ENCODE peak calls at places on chromosomes 6 and 20, in ten cellular contexts. B is effector memory CD8-positive, alpha-beta T cell; Z is activated naive CD4-positive, alpha-beta T cell treated with anti-CD3 and anti-CD28 coated beads, Interleukin-2, amount 10 ng/mL, durations not matched to agents 7 days and 5 days; M is left cardiac atrium; J is Daoy; S is T-helper 9 cell; W is activated T-helper 2 cell treated with anti-CD3 and anti-CD28 coated beads, Interferon-gamma antibody, Interleukin-2, Interleukin-4, amounts not matched to agents 10 μg/mL and 5 μg/mL and 100 μg/mL, durations not matched to agents 14 hours and 24 hours and 36 hours; E is Caco-2; O is activated T-helper 1 cell treated with anti-CD3 and anti-CD28 coated beads, Interleukin-12 subunit alpha, Interleukin-12 subunit beta, Interleukin-2, Interleukin-4 antibody, amounts not matched to agents 30 ng/mL and 10 ng/mL and 1 ng/mL, durations not matched to agents 14 hours and 24 hours and 36 hours; C is activated CD4-positive, CD25-positive, alpha-beta regulatory T cell treated with anti-CD3 and anti-CD28 coated beads, Interleukin-2, amount 50 U/mL, for 16 hours. D is an unnamed sample.

GRCh38 chr20:5264807-5265206 is 51.9 kb downstream of the PROKR2 start:
- DNase-seq in B (no peak), Z (no peak), M (no peak), J (no peak), S (no peak), W (no peak), E (no peak), O (no peak), C (no peak), D (no peak)

GRCh38 chr6:137717074-137718073 is 149.7 kb upstream of the TNFAIP3 start:
- DNase-seq in B (peak; percentile 84), Z (peak; percentile 84), M (no peak), J (peak; percentile 88), S (peak; percentile 74), W (peak; percentile 76), E (no peak), O (peak; percentile 81), C (peak; percentile 36), D (peak; percentile 67)

GRCh38 chr20:60693513-60694133 is 558.4 kb upstream of the CDH4 start:
- DNase-seq in B (no peak), Z (no peak), M (no peak), J (no peak), S (no peak), W (no peak), E (no peak), O (no peak), C (no peak), D (no peak)

GRCh38 chr20:19757973-19758887 is at the start of gene RIN2:
- DNase-seq in B (no peak), Z (no peak), M (peak; percentile 92), J (peak; percentile 89), S (no peak), W (no peak), E (peak; percentile 97), O (no peak), C (no peak), D (no peak)

GRCh38 chr6:112683926-112684325 is 336.8 kb downstream of the RFPL4B start:
- DNase-seq in B (no peak), Z (no peak), M (no peak), J (no peak), S (no peak), W (no peak), E (no peak), O (no peak), C (no peak), D (no peak)

GRCh38 chr20:32482251-32483220 is 102.6 kb downstream of the NOL4L start:
- DNase-seq in B (peak; percentile 24), Z (peak; percentile 60), M (peak; percentile 58), J (peak; percentile 42), S (peak; percentile 37), W (no peak), E (peak; percentile 75), O (peak; percentile 17), C (no peak), D (peak; percentile 13)

GRCh38 chr6:150025201-150025917 is at the start of gene RAET1L:
- DNase-seq in B (no peak), Z (no peak), M (peak; percentile 57), J (peak; percentile 86), S (no peak), W (no peak), E (no peak), O (no peak), C (no peak), D (no peak)

GRCh38 chr6:159151266-159151855 is 17.8 kb upstream of the FNDC1 start:
- DNase-seq in B (peak; percentile 35), Z (peak; percentile 53), M (no peak), J (peak; percentile 60), S (peak; percentile 25), W (no peak), E (peak; percentile 53), O (no peak), C (no peak), D (no peak)

GRCh38 chr6:121816361-121816760 is 380.9 kb downstream of the GJA1 start:
- DNase-seq in B (no peak), Z (no peak), M (no peak), J (peak; percentile 6), S (no peak), W (no peak), E (no peak), O (no peak), C (no peak), D (no peak)

GRCh38 chr20:38878798-38879197 is 47.4 kb upstream of the FAM83D start:
- DNase-seq in B (no peak), Z (no peak), M (no peak), J (no peak), S (no peak), W (no peak), E (peak; percentile 77), O (no peak), C (no peak), D (no peak)

GRCh38 chr6:51299649-51300380 is 481.1 kb downstream of the TFAP2B start:
- DNase-seq in B (no peak), Z (no peak), M (no peak), J (peak; percentile 7), S (no peak), W (no peak), E (no peak), O (no peak), C (no peak), D (no peak)

GRCh38 chr6:6699741-6700367 is 111.3 kb downstream of the LY86 start:
- DNase-seq in B (no peak), Z (no peak), M (peak; percentile 84), J (peak; percentile 88), S (no peak), W (no peak), E (no peak), O (no peak), C (no peak), D (no peak)

GRCh38 chr20:11716239-11716944 is 201.3 kb upstream of the BTBD3 start:
- DNase-seq in B (no peak), Z (no peak), M (no peak), J (peak; percentile 77), S (no peak), W (no peak), E (peak; percentile 67), O (no peak), C (no peak), D (no peak)

GRCh38 chr20:41394081-41394480 is 27.5 kb upstream of the EMILIN3 start:
- DNase-seq in B (no peak), Z (no peak), M (no peak), J (no peak), S (no peak), W (no peak), E (no peak), O (no peak), C (no peak), D (no peak)

GRCh38 chr6:10659697-10660348 is 34.6 kb downstream of the C6orf52 start:
- DNase-seq in B (no peak), Z (peak; percentile 31), M (peak; percentile 22), J (peak; percentile 5), S (no peak), W (no peak), E (no peak), O (no peak), C (no peak), D (no peak)

GRCh38 chr20:35363190-35363589 is 48.6 kb downstream of the UQCC1 start:
- DNase-seq in B (no peak), Z (no peak), M (no peak), J (no peak), S (no peak), W (no peak), E (no peak), O (no peak), C (no peak), D (no peak)

GRCh38 chr6:26309731-26310142 is 55.3 kb upstream of the BTN3A2 start:
- DNase-seq in B (no peak), Z (no peak), M (no peak), J (peak; percentile 79), S (no peak), W (no peak), E (no peak), O (no peak), C (no peak), D (no peak)

GRCh38 chr6:75337805-75338204 is 53.2 kb upstream of the TMEM30A start:
- DNase-seq in B (no peak), Z (no peak), M (no peak), J (no peak), S (no peak), W (no peak), E (no peak), O (no peak), C (no peak), D (no peak)

GRCh38 chr6:43355862-43356590 is 13.4 kb downstream of the ZNF318 start:
- DNase-seq in B (no peak), Z (no peak), M (no peak), J (no peak), S (no peak), W (no peak), E (peak; percentile 32), O (no peak), C (no peak), D (no peak)

GRCh38 chr6:157069585-157069984 is 253.7 kb downstream of the TMEM242 start:
- DNase-seq in B (no peak), Z (no peak), M (no peak), J (no peak), S (no peak), W (no peak), E (no peak), O (no peak), C (no peak), D (no peak)

GRCh38 chr6:55694148-55694547 is 115.2 kb upstream of the HMGCLL1 start:
- DNase-seq in B (no peak), Z (no peak), M (no peak), J (peak; percentile 84), S (no peak), W (no peak), E (no peak), O (no peak), C (no peak), D (no peak)

GRCh38 chr6:88989215-88989614 is 25.8 kb upstream of the RNGTT start:
- DNase-seq in B (no peak), Z (no peak), M (no peak), J (no peak), S (no peak), W (no peak), E (no peak), O (no peak), C (no peak), D (no peak)

GRCh38 chr6:149545258-149545753 is 537 bp downstream of the PPIL4 start:
- DNase-seq in B (peak; percentile 70), Z (peak; percentile 80), M (peak; percentile 53), J (peak; percentile 53), S (peak; percentile 50), W (peak; percentile 61), E (peak; percentile 70), O (peak; percentile 59), C (peak; percentile 54), D (peak; percentile 46)

D was measured in activated effector memory CD4-positive, alpha-beta T cell treated with Interleukin-2 at 50 U/mL for 16 hours.